ENCODE peak calls at places on chromosome 5, in eight cellular contexts. T is A549, E is uterus, N is IMR-90, C is GM12878, H is prostate gland, P is suprapubic skin, F is heart left ventricle. I is an unnamed sample. For H3K4me1, the result is how much of the 10 kb centered on the place peaks cover.

GRCh38 chr5:29744618-29745017 is 1448.9 kb upstream of the CDH6 start:
- DNase-seq in H (no peak), E (no peak), F (no peak), P (no peak), C (no peak), N (no peak), T (no peak), I (no peak)

GRCh38 chr5:171738501-171738900 is 47.1 kb upstream of the SMIM23 start:
- DNase-seq in C (no peak), H (no peak), E (peak), P (no peak), T (no peak), N (no peak), F (no peak), I (no peak)

GRCh38 chr5:89034588-89034987 is 151.6 kb upstream of the MEF2C start:
- DNase-seq in H (no peak), N (peak), P (no peak), T (no peak), E (no peak), C (no peak), F (no peak), I (no peak)

GRCh38 chr5:39503148-39503547 is 78.4 kb upstream of the DAB2 start:
- DNase-seq in N (peak), E (peak), C (no peak), H (no peak), P (no peak), T (no peak), F (peak), I (no peak)

GRCh38 chr5:54518146-54519082 is 855 bp downstream of the SNX18 start:
- DNase-seq in H (peak), N (peak), C (no peak), P (peak), F (peak), T (peak), E (peak), I (peak)

GRCh38 chr5:110017854-110018253 is 328.1 kb downstream of the MAN2A1 start:
- DNase-seq in N (no peak), T (no peak), P (no peak), E (no peak), F (no peak), C (no peak), H (no peak), I (no peak)

GRCh38 chr5:38853753-38854470 is 8.1 kb downstream of the OSMR start:
- DNase-seq in F (no peak), H (no peak), P (no peak), E (no peak), N (peak), C (no peak), T (peak), I (no peak)

GRCh38 chr5:16800477-16800876 is 135.6 kb downstream of the MYO10 start:
- DNase-seq in N (no peak), F (no peak), T (no peak), P (no peak), E (no peak), C (no peak), H (no peak), I (no peak)

GRCh38 chr5:124519396-124519795 is 227.0 kb downstream of the ZNF608 start:
- DNase-seq in E (peak), C (peak), N (peak), T (no peak), H (no peak), P (no peak), F (peak), I (no peak)

GRCh38 chr5:151208481-151208914 is 15.4 kb downstream of the CCDC69 start:
- DNase-seq in E (no peak), H (no peak), P (peak), T (no peak), C (no peak), N (no peak), F (peak), I (peak)

GRCh38 chr5:180026320-180026719 is 45.2 kb downstream of the RNF130 start:
- DNase-seq in T (peak), H (no peak), N (peak), E (no peak), C (no peak), F (peak), P (no peak), I (no peak)

GRCh38 chr5:135593886-135594285 is 15.1 kb upstream of the CXCL14 start:
- DNase-seq in P (no peak), T (no peak), N (no peak), C (no peak), F (no peak), E (no peak), H (no peak), I (no peak)

GRCh38 chr5:132425009-132425937 is 55.8 kb downstream of the SLC22A5 start:
- DNase-seq in H (no peak), T (no peak), E (no peak), C (peak), P (no peak), N (peak), F (no peak), I (no peak)

GRCh38 chr5:169050146-169050571 is 250.8 kb downstream of the SLIT3 start:
- DNase-seq in P (no peak), C (no peak), H (peak), T (peak), F (no peak), N (no peak), E (no peak), I (no peak)

GRCh38 chr5:154464435-154464834 is 13.6 kb downstream of the HAND1 start:
- DNase-seq in F (no peak), H (no peak), N (no peak), C (no peak), T (no peak), E (no peak), P (no peak), I (no peak)

GRCh38 chr5:171842006-171842776 is 56.6 kb downstream of the SMIM23 start:
- DNase-seq in H (peak), N (no peak), C (no peak), E (no peak), P (no peak), T (no peak), F (peak), I (no peak)

GRCh38 chr5:3216386-3216785 is 379.2 kb upstream of the IRX1 start:
- DNase-seq in P (no peak), H (no peak), N (no peak), F (no peak), C (no peak), E (no peak), T (no peak), I (no peak)

GRCh38 chr5:116626272-116626723 is 51.7 kb upstream of the SEMA6A start:
- DNase-seq in E (peak), H (no peak), T (no peak), P (peak), C (no peak), N (peak), F (peak), I (no peak)

DNA sequence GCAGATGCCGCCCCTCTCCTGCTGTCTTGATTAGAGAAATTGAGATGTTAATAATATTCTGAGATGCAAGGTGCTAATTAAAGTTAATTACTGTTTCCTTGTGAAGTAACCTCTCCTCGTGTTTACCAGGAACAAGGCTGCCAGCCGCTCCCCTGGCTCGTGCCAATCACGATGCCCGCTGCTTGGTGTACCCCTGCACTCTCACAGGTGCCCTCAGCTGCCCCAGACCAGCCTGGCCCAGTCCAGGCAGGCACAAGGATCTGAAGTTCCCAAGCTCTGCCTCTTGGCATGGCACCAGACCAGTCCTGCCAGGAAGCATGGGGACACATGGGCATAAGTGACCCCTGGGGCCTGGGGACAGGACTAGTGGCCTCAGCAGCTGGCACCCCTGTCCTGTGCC is 36.4 kb downstream of the PCDH1 start:
- DNase-seq in F (no peak), T (no peak), E (no peak), H (peak), N (no peak), C (no peak), P (no peak), I (peak)
- H3K4me1 ChIP-seq in F (half or more), T (under half), E (under half), H (under half), N (under half), C (under half), P (under half), I (under half)

DNA sequence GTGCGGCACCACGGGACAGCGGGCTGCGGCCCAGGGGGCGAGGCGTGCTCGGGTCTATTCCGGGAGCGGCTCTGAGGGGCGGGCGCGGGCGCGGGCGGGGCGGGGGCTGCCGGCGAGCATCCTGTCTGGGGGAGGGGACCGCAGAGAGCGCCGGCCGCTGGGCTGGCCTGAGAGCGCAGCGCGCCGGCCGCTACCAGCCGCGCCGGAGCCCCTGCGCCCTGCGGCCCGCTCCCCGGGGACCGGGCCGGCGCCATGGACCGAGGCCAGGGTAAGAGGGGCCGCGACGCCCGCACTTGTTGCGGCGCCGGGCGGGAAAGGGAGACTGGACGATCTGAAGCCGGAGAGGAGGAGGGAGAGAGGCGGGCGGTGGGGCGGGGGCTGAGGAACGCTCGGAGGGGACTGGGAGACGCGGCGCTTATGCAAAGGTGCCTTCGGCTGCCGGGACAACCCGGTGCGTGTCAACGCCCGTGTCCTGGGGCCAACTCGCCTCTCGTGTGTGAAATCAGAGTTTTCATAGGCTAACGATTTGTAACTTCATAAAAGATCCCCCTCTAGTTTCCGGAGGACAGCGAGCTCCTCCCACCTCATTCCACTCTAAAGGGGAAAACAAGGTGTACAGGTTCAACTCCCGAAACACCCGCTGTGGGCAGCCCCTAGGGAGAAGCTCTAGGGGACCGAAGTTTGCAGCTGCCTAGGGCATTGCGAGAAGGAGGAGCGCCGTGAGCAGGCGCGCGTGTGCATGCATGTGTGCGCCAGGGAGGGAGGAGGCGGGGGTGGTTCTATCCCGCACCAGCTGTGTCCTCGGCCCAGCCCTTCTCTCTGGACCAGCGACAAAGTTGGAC is at the start of gene AFAP1L1:
- DNase-seq in N (peak), P (peak), T (peak), E (peak), H (peak), F (peak), C (no peak), I (peak)
- TF ChIP-seq POLR2A in N (no peak), P (peak), T (peak), E (peak), H (peak), F (peak), C (no peak), I (peak)

GRCh38 chr5:119388619-119389190 is 32.9 kb downstream of the TNFAIP8 start:
- DNase-seq in E (no peak), P (no peak), H (no peak), N (no peak), F (no peak), C (no peak), T (no peak), I (no peak)
- H3K4me3 ChIP-seq in E (no peak), P (no peak), H (no peak), N (no peak), F (no peak), C (peak), T (no peak), I (no peak)

GRCh38 chr5:139660105-139660915 is 12.2 kb downstream of the CXXC5 start:
- DNase-seq in C (no peak), N (no peak), H (peak), P (no peak), T (peak), E (peak), F (peak), I (peak)

GRCh38 chr5:139659673-139660072 is 11.5 kb downstream of the CXXC5 start:
- DNase-seq in N (no peak), T (no peak), F (peak), E (no peak), P (no peak), C (no peak), H (no peak), I (no peak)

GRCh38 chr5:139662617-139663016 is 14.5 kb downstream of the CXXC5 start:
- DNase-seq in F (peak), N (no peak), E (no peak), H (no peak), T (no peak), C (no peak), P (no peak), I (no peak)

GRCh38 chr5:139663207-139663606 is 15.1 kb downstream of the CXXC5 start:
- DNase-seq in T (no peak), H (no peak), E (no peak), N (no peak), C (no peak), P (no peak), F (no peak), I (no peak)

GRCh38 chr5:139660916-139661814 is 13.0 kb downstream of the CXXC5 start:
- DNase-seq in H (peak), E (peak), P (peak), F (peak), N (peak), T (peak), C (no peak), I (no peak)
- H3K4me1 ChIP-seq in H (under half), E (under half), P (half or more), F (half or more), N (under half), T (half or more), C (half or more), I (under half)

GRCh38 chr5:173327948-173328895 is at the start of gene STC2:
- DNase-seq in H (peak), T (peak), N (peak), C (peak), E (no peak), P (no peak), F (peak), I (no peak)
- TF ChIP-seq POLR2A in H (no peak), T (peak), N (peak), C (peak), E (peak), P (no peak), F (peak), I (no peak)

GRCh38 chr5:75712091-75712490 is 5.1 kb downstream of the POC5 start:
- DNase-seq in H (no peak), N (no peak), C (no peak), E (no peak), F (no peak), T (no peak), P (no peak), I (no peak)

GRCh38 chr5:75717082-75717922 is at the start of gene POC5:
- DNase-seq in T (peak), E (peak), C (peak), H (peak), N (peak), P (peak), F (peak), I (peak)

GRCh38 chr5:75721573-75721972 is 4.3 kb upstream of the POC5 start:
- DNase-seq in T (no peak), P (no peak), F (no peak), E (no peak), H (no peak), C (no peak), N (no peak), I (no peak)

GRCh38 chr5:75720882-75721281 is 3.6 kb upstream of the POC5 start:
- DNase-seq in T (no peak), H (no peak), P (no peak), F (no peak), N (no peak), C (no peak), E (no peak), I (peak)

DNA sequence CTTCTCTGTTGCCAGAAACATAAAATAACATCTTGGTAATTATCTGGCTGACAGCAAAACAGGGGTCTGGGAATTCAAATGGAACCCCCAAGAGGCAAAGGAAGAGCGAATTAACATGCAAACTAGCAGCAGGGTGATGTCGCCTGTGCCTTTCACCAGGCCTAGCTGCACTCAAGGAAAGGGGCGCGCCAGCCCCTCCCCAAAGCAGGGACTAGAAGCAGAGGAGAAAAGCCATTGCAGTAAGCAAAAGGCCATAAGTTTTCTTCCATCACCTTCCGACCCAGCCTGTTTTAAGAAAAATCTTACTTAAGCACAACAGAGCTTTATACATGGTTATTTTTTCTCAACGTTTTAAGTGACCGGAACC is 539 bp downstream of the POC5 start:
- DNase-seq in N (no peak), E (no peak), C (no peak), H (no peak), F (no peak), T (no peak), P (no peak), I (no peak)
- H3K4me3 ChIP-seq in N (peak), E (peak), C (peak), H (peak), F (peak), T (peak), P (peak), I (peak)